ENCODE peak calls at places on chromosomes 2 and 18, in eight cellular contexts. D is hippocampal formation; N is erythroblast; V is T-cell; T is posterior vena cava; X is GM12892; S is effector memory CD8-positive, alpha-beta T cell; R is skeletal muscle cell. O is an unnamed sample.

GRCh38 chr18:12625242-12625641 is 32.7 kb downstream of the SPIRE1 start:
- DNase-seq in N (no peak), S (no peak), D (no peak), V (no peak), R (no peak), T (no peak), X (no peak), O (no peak)

GRCh38 chr2:13682878-13683277 is 949.6 kb upstream of the LRATD1 start:
- DNase-seq in X (no peak), V (no peak), T (no peak), D (no peak), N (no peak), R (peak; percentile 88), S (no peak), O (no peak)

GRCh38 chr2:46850742-46851141 is 64.9 kb downstream of the MCFD2 start:
- DNase-seq in S (no peak), T (peak; percentile 76), D (no peak), R (peak; percentile 70), V (no peak), X (no peak), N (no peak), O (no peak)

GRCh38 chr18:68083131-68083530 is 566.6 kb upstream of the DSEL start:
- DNase-seq in N (no peak), S (no peak), V (no peak), X (no peak), T (no peak), D (no peak), R (peak; percentile 40), O (no peak)

GRCh38 chr18:3703732-3704176 is 253.8 kb downstream of the TGIF1 start:
- DNase-seq in N (peak; percentile 75), S (no peak), R (no peak), D (peak; percentile 29), T (no peak), X (peak; percentile 23), V (peak; percentile 9), O (peak; percentile 85)

GRCh38 chr2:31764169-31764568 is 183.4 kb upstream of the SRD5A2 start:
- DNase-seq in T (no peak), S (no peak), X (no peak), V (no peak), R (peak; percentile 7), D (no peak), N (no peak), O (no peak)

GRCh38 chr2:223560704-223561435 is 41.3 kb downstream of the SCG2 start:
- DNase-seq in N (no peak), D (no peak), S (no peak), R (no peak), X (no peak), V (no peak), T (no peak), O (no peak)

GRCh38 chr18:31450409-31450808 is 2.9 kb downstream of the DSG3 start:
- DNase-seq in T (no peak), N (no peak), R (peak; percentile 41), D (no peak), V (no peak), S (no peak), X (no peak), O (no peak)

GRCh38 chr2:136378712-136379595 is 261.0 kb upstream of the CXCR4 start:
- DNase-seq in X (no peak), N (peak; percentile 47), R (no peak), S (peak; percentile 71), D (peak; percentile 50), T (no peak), V (peak; percentile 78), O (peak; percentile 50)

GRCh38 chr2:190514676-190515075 is 19.8 kb downstream of the NEMP2 start:
- DNase-seq in D (no peak), X (no peak), S (no peak), R (no peak), N (no peak), T (no peak), V (no peak), O (no peak)

GRCh38 chr18:74294526-74294925 is 2.8 kb upstream of the CYB5A start:
- DNase-seq in T (no peak), V (no peak), N (no peak), D (no peak), X (no peak), S (no peak), R (no peak), O (no peak)

GRCh38 chr2:130776550-130776949 is 21.2 kb downstream of the AMER3 start:
- DNase-seq in V (no peak), S (no peak), R (no peak), D (no peak), N (no peak), X (no peak), T (no peak), O (no peak)

GRCh38 chr2:220835563-220835962 is 736.5 kb downstream of the EPHA4 start:
- DNase-seq in X (no peak), S (no peak), V (no peak), R (no peak), T (no peak), D (no peak), N (no peak), O (no peak)

GRCh38 chr2:88209526-88210131 is 39.5 kb downstream of the THNSL2 start:
- DNase-seq in N (no peak), D (no peak), X (no peak), V (no peak), T (peak; percentile 34), R (no peak), S (no peak), O (no peak)

GRCh38 chr2:191607101-191607500 is 70.8 kb upstream of the NABP1 start:
- DNase-seq in X (no peak), V (no peak), N (no peak), T (no peak), R (peak; percentile 33), D (no peak), S (no peak), O (no peak)

GRCh38 chr2:86284401-86284841 is 53.0 kb downstream of the REEP1 start:
- DNase-seq in S (no peak), N (no peak), D (no peak), V (no peak), X (no peak), R (no peak), T (no peak), O (no peak)

GRCh38 chr2:120220756-120221155 is 2.4 kb downstream of the TMEM185B start:
- DNase-seq in R (no peak), T (no peak), X (no peak), D (no peak), N (no peak), S (no peak), V (no peak), O (no peak)

GRCh38 chr2:29920130-29920577 is 1.2 kb downstream of the ALK start:
- DNase-seq in X (no peak), R (peak; percentile 6), D (peak; percentile 40), N (peak; percentile 45), T (peak; percentile 88), S (peak; percentile 10), V (peak; percentile 31), O (peak; percentile 66)

GRCh38 chr2:169476459-169476858 is 2.8 kb upstream of the BBS5 start:
- DNase-seq in V (no peak), T (no peak), D (no peak), N (no peak), R (peak; percentile 36), X (no peak), S (no peak), O (no peak)

GRCh38 chr2:8654041-8654440 is 27.8 kb upstream of the ID2 start:
- DNase-seq in V (no peak), R (no peak), N (no peak), T (peak; percentile 30), S (no peak), D (no peak), X (no peak), O (no peak)

GRCh38 chr18:3814840-3815239 is 364.9 kb downstream of the TGIF1 start:
- DNase-seq in D (no peak), R (no peak), T (no peak), N (no peak), S (no peak), X (no peak), V (no peak), O (no peak)